ENCODE peak calls at places on chromosomes 3 and 15, in five cellular contexts. One of them, this sample, is unnamed.
A peak's percentile ranks its signal among the peaks of the same experiment; 100 is the strongest.

GRCh38 chr3:161163297-161163696 is 57.8 kb upstream of the NMD3 start:
- DNase-seq in neuronal stem cell: no peak
- DNase-seq in trophoblast cell: peak; percentile 62
- DNase-seq in H9: no peak
- DNase-seq in H1: no peak
- DNase-seq in this sample: peak; percentile 94

GRCh38 chr3:31300802-31301443 is 231.8 kb upstream of the STT3B start:
- DNase-seq in neuronal stem cell: no peak
- DNase-seq in trophoblast cell: no peak
- DNase-seq in H9: no peak
- DNase-seq in H1: no peak
- DNase-seq in this sample: no peak

GRCh38 chr3:119293761-119294401 is at the start of gene ARHGAP31:
- DNase-seq in neuronal stem cell: peak; percentile 39
- DNase-seq in trophoblast cell: peak; percentile 95
- DNase-seq in H9: peak; percentile 73
- DNase-seq in H1: no peak
- DNase-seq in this sample: peak; percentile 74

GRCh38 chr3:25354071-25354470 is 74.0 kb upstream of the RARB start:
- DNase-seq in neuronal stem cell: no peak
- DNase-seq in trophoblast cell: no peak
- DNase-seq in H9: no peak
- DNase-seq in H1: no peak
- DNase-seq in this sample: peak; percentile 40

GRCh38 chr3:192875971-192876565 is 41.6 kb downstream of the MB21D2 start:
- DNase-seq in neuronal stem cell: no peak
- DNase-seq in trophoblast cell: no peak
- DNase-seq in H9: no peak
- DNase-seq in H1: no peak
- DNase-seq in this sample: peak; percentile 64

GRCh38 chr15:77060560-77060959 is 10.3 kb downstream of the TSPAN3 start:
- DNase-seq in neuronal stem cell: no peak
- DNase-seq in trophoblast cell: no peak
- DNase-seq in H9: no peak
- DNase-seq in H1: no peak
- DNase-seq in this sample: no peak

GRCh38 chr15:98873441-98874218 is 134.0 kb downstream of the PGPEP1L start:
- DNase-seq in neuronal stem cell: no peak
- DNase-seq in trophoblast cell: peak; percentile 91
- DNase-seq in H9: no peak
- DNase-seq in H1: no peak
- DNase-seq in this sample: peak; percentile 84

GRCh38 chr3:174330303-174330702 is 528.8 kb upstream of the NAALADL2 start:
- DNase-seq in neuronal stem cell: no peak
- DNase-seq in trophoblast cell: peak; percentile 50
- DNase-seq in H9: no peak
- DNase-seq in H1: no peak
- DNase-seq in this sample: peak; percentile 30

GRCh38 chr3:9902372-9903237 is at the start of gene IL17RE:
- DNase-seq in neuronal stem cell: no peak
- DNase-seq in trophoblast cell: no peak
- DNase-seq in H9: peak; percentile 58
- DNase-seq in H1: no peak
- DNase-seq in this sample: no peak

GRCh38 chr15:68781766-68782588 is 38.7 kb downstream of the ANP32A start:
- DNase-seq in neuronal stem cell: no peak
- DNase-seq in trophoblast cell: no peak
- DNase-seq in H9: peak; percentile 24
- DNase-seq in H1: no peak
- DNase-seq in this sample: no peak

GRCh38 chr3:152149832-152150231 is 118.9 kb upstream of the MBNL1 start:
- DNase-seq in neuronal stem cell: no peak
- DNase-seq in trophoblast cell: no peak
- DNase-seq in H9: no peak
- DNase-seq in H1: no peak
- DNase-seq in this sample: no peak

GRCh38 chr3:20316238-20316637 is 130.2 kb upstream of the SGO1 start:
- DNase-seq in neuronal stem cell: no peak
- DNase-seq in trophoblast cell: no peak
- DNase-seq in H9: no peak
- DNase-seq in H1: no peak
- DNase-seq in this sample: no peak

GRCh38 chr15:72538931-72539330 is 64.8 kb downstream of the ARIH1 start:
- DNase-seq in neuronal stem cell: no peak
- DNase-seq in trophoblast cell: no peak
- DNase-seq in H9: no peak
- DNase-seq in H1: no peak
- DNase-seq in this sample: no peak

GRCh38 chr3:131716007-131716406 is 213.2 kb upstream of the MRPL3 start:
- DNase-seq in neuronal stem cell: no peak
- DNase-seq in trophoblast cell: no peak
- DNase-seq in H9: no peak
- DNase-seq in H1: no peak
- DNase-seq in this sample: no peak

GRCh38 chr3:184563569-184563925 is 2.0 kb downstream of the EPHB3 start:
- DNase-seq in neuronal stem cell: no peak
- DNase-seq in trophoblast cell: peak; percentile 40
- DNase-seq in H9: no peak
- DNase-seq in H1: no peak
- DNase-seq in this sample: no peak

GRCh38 chr3:188946837-188947236 is 224.9 kb upstream of the TPRG1 start:
- DNase-seq in neuronal stem cell: no peak
- DNase-seq in trophoblast cell: no peak
- DNase-seq in H9: no peak
- DNase-seq in H1: no peak
- DNase-seq in this sample: no peak

GRCh38 chr3:132595036-132595435 is 2.0 kb upstream of the ACKR4 start:
- DNase-seq in neuronal stem cell: peak; percentile 5
- DNase-seq in trophoblast cell: peak; percentile 65
- DNase-seq in H9: peak; percentile 32
- DNase-seq in H1: no peak
- DNase-seq in this sample: peak; percentile 77

GRCh38 chr15:43511012-43511885 is 6.2 kb upstream of the MAP1A start:
- DNase-seq in neuronal stem cell: no peak
- DNase-seq in trophoblast cell: peak; percentile 20
- DNase-seq in H9: peak; percentile 63
- DNase-seq in H1: no peak
- DNase-seq in this sample: peak; percentile 50

GRCh38 chr3:151407928-151408327 is 23.4 kb upstream of the P2RY12 start:
- DNase-seq in neuronal stem cell: no peak
- DNase-seq in trophoblast cell: no peak
- DNase-seq in H9: no peak
- DNase-seq in H1: no peak
- DNase-seq in this sample: no peak

GRCh38 chr3:101574388-101575156 is 592 bp downstream of the PCNP start:
- DNase-seq in neuronal stem cell: peak; percentile 17
- DNase-seq in trophoblast cell: peak; percentile 36
- DNase-seq in H9: peak; percentile 48
- DNase-seq in H1: no peak
- DNase-seq in this sample: peak; percentile 73

GRCh38 chr3:60226907-60227306 is 1024.3 kb downstream of the FHIT start:
- DNase-seq in neuronal stem cell: no peak
- DNase-seq in trophoblast cell: no peak
- DNase-seq in H9: no peak
- DNase-seq in H1: no peak
- DNase-seq in this sample: no peak

GRCh38 chr3:16740531-16740930 is 135.3 kb upstream of the DAZL start:
- DNase-seq in neuronal stem cell: no peak
- DNase-seq in trophoblast cell: peak; percentile 20
- DNase-seq in H9: no peak
- DNase-seq in H1: no peak
- DNase-seq in this sample: no peak

GRCh38 chr3:156605686-156606605 is 51.0 kb upstream of the SSR3 start:
- DNase-seq in neuronal stem cell: peak; percentile 49
- DNase-seq in trophoblast cell: no peak
- DNase-seq in H9: peak; percentile 69
- DNase-seq in H1: peak; percentile 41
- DNase-seq in this sample: peak; percentile 88

GRCh38 chr3:87702600-87702999 is 356.2 kb downstream of the CGGBP1 start:
- DNase-seq in neuronal stem cell: no peak
- DNase-seq in trophoblast cell: peak; percentile 29
- DNase-seq in H9: no peak
- DNase-seq in H1: no peak
- DNase-seq in this sample: no peak

GRCh38 chr15:72599855-72600464 is 54.5 kb upstream of the GOLGA6B start:
- DNase-seq in neuronal stem cell: no peak
- DNase-seq in trophoblast cell: peak; percentile 28
- DNase-seq in H9: no peak
- DNase-seq in H1: no peak
- DNase-seq in this sample: peak; percentile 64

GRCh38 chr15:78004919-78005634 is 72.4 kb downstream of the TBC1D2B start:
- DNase-seq in neuronal stem cell: no peak
- DNase-seq in trophoblast cell: no peak
- DNase-seq in H9: no peak
- DNase-seq in H1: no peak
- DNase-seq in this sample: peak; percentile 92

GRCh38 chr15:31487811-31488436 is 161.3 kb downstream of the KLF13 start:
- DNase-seq in neuronal stem cell: no peak
- DNase-seq in trophoblast cell: no peak
- DNase-seq in H9: peak; percentile 39
- DNase-seq in H1: no peak
- DNase-seq in this sample: no peak

GRCh38 chr15:82081904-82082810 is 36.3 kb upstream of the MEX3B start:
- DNase-seq in neuronal stem cell: peak; percentile 36
- DNase-seq in trophoblast cell: no peak
- DNase-seq in H9: peak; percentile 71
- DNase-seq in H1: no peak
- DNase-seq in this sample: peak; percentile 88

GRCh38 chr3:65833761-65834505 is 204.8 kb downstream of the MAGI1 start:
- DNase-seq in neuronal stem cell: no peak
- DNase-seq in trophoblast cell: no peak
- DNase-seq in H9: no peak
- DNase-seq in H1: no peak
- DNase-seq in this sample: peak; percentile 60

GRCh38 chr15:73647259-73648026 is 14.3 kb upstream of the NPTN start:
- DNase-seq in neuronal stem cell: no peak
- DNase-seq in trophoblast cell: peak; percentile 89
- DNase-seq in H9: no peak
- DNase-seq in H1: no peak
- DNase-seq in this sample: no peak

GRCh38 chr15:57895291-57895690 is 170.2 kb downstream of the ALDH1A2 start:
- DNase-seq in neuronal stem cell: no peak
- DNase-seq in trophoblast cell: peak; percentile 8
- DNase-seq in H9: no peak
- DNase-seq in H1: no peak
- DNase-seq in this sample: no peak

GRCh38 chr3:123332124-123332641 is 116.7 kb downstream of the ADCY5 start:
- DNase-seq in neuronal stem cell: no peak
- DNase-seq in trophoblast cell: no peak
- DNase-seq in H9: no peak
- DNase-seq in H1: no peak
- DNase-seq in this sample: no peak

GRCh38 chr15:58472821-58473581 is 41.2 kb downstream of the LIPC start:
- DNase-seq in neuronal stem cell: no peak
- DNase-seq in trophoblast cell: no peak
- DNase-seq in H9: no peak
- DNase-seq in H1: no peak
- DNase-seq in this sample: peak; percentile 44

GRCh38 chr3:182837855-182838454 is 44.7 kb downstream of the ATP11B start:
- DNase-seq in neuronal stem cell: no peak
- DNase-seq in trophoblast cell: no peak
- DNase-seq in H9: no peak
- DNase-seq in H1: no peak
- DNase-seq in this sample: peak; percentile 46

GRCh38 chr15:51926808-51927207 is 44.8 kb downstream of the LEO1 start:
- DNase-seq in neuronal stem cell: no peak
- DNase-seq in trophoblast cell: no peak
- DNase-seq in H9: no peak
- DNase-seq in H1: no peak
- DNase-seq in this sample: no peak

GRCh38 chr15:51924146-51925068 is 47.2 kb downstream of the LEO1 start:
- DNase-seq in neuronal stem cell: peak; percentile 37
- DNase-seq in trophoblast cell: no peak
- DNase-seq in H9: peak; percentile 57
- DNase-seq in H1: no peak
- DNase-seq in this sample: no peak
- H2AFZ ChIP-seq in neuronal stem cell: peak overlapping the region; percentile 30
- H2AFZ ChIP-seq in trophoblast cell: no peak overlapping the region
- H2AFZ ChIP-seq in H9: no peak overlapping the region
- H2AFZ ChIP-seq in H1: no peak overlapping the region
- H2AFZ ChIP-seq in this sample: no peak overlapping the region

GRCh38 chr3:139111392-139112229 is 66.9 kb upstream of the PRR23C start:
- DNase-seq in neuronal stem cell: peak; percentile 51
- DNase-seq in trophoblast cell: peak; percentile 12
- DNase-seq in H9: peak; percentile 73
- DNase-seq in H1: peak; percentile 10
- DNase-seq in this sample: peak; percentile 54

GRCh38 chr3:139107424-139108252 is 62.9 kb upstream of the PRR23C start:
- DNase-seq in neuronal stem cell: no peak
- DNase-seq in trophoblast cell: no peak
- DNase-seq in H9: peak; percentile 17
- DNase-seq in H1: no peak
- DNase-seq in this sample: no peak

GRCh38 chr3:139110072-139110830 is 65.6 kb upstream of the PRR23C start:
- DNase-seq in neuronal stem cell: no peak
- DNase-seq in trophoblast cell: no peak
- DNase-seq in H9: peak; percentile 10
- DNase-seq in H1: no peak
- DNase-seq in this sample: no peak

GRCh38 chr3:139108253-139108969 is 63.7 kb upstream of the PRR23C start:
- DNase-seq in neuronal stem cell: no peak
- DNase-seq in trophoblast cell: no peak
- DNase-seq in H9: peak; percentile 12
- DNase-seq in H1: no peak
- DNase-seq in this sample: no peak

GRCh38 chr3:139109271-139109670 is 64.6 kb upstream of the PRR23C start:
- DNase-seq in neuronal stem cell: no peak
- DNase-seq in trophoblast cell: no peak
- DNase-seq in H9: peak; percentile 7
- DNase-seq in H1: no peak
- DNase-seq in this sample: no peak
- H3K14ac ChIP-seq in neuronal stem cell: no peak overlapping the region
- H3K14ac ChIP-seq in trophoblast cell: no peak overlapping the region
- H3K14ac ChIP-seq in H9: no peak overlapping the region
- H3K14ac ChIP-seq in H1: no peak overlapping the region
- H3K14ac ChIP-seq in this sample: no peak overlapping the region

GRCh38 chr3:168828536-168828935 is 732.8 kb upstream of the GOLIM4 start:
- DNase-seq in neuronal stem cell: no peak
- DNase-seq in trophoblast cell: no peak
- DNase-seq in H9: no peak
- DNase-seq in H1: no peak
- DNase-seq in this sample: no peak

GRCh38 chr3:168828943-168829342 is 733.2 kb upstream of the GOLIM4 start:
- DNase-seq in neuronal stem cell: peak; percentile 14
- DNase-seq in trophoblast cell: no peak
- DNase-seq in H9: peak; percentile 35
- DNase-seq in H1: no peak
- DNase-seq in this sample: no peak

GRCh38 chr3:168824107-168824506 is 728.4 kb upstream of the GOLIM4 start:
- DNase-seq in neuronal stem cell: no peak
- DNase-seq in trophoblast cell: no peak
- DNase-seq in H9: no peak
- DNase-seq in H1: no peak
- DNase-seq in this sample: no peak

GRCh38 chr3:168828014-168828413 is 732.3 kb upstream of the GOLIM4 start:
- DNase-seq in neuronal stem cell: no peak
- DNase-seq in trophoblast cell: no peak
- DNase-seq in H9: no peak
- DNase-seq in H1: no peak
- DNase-seq in this sample: no peak
- H2BK12ac ChIP-seq in neuronal stem cell: no peak overlapping the region
- H2BK12ac ChIP-seq in trophoblast cell: no peak overlapping the region
- H2BK12ac ChIP-seq in H9: no peak overlapping the region
- H2BK12ac ChIP-seq in H1: no peak overlapping the region
- H2BK12ac ChIP-seq in this sample: no peak overlapping the region

GRCh38 chr15:61748529-61748928 is 311.7 kb downstream of the VPS13C start:
- DNase-seq in neuronal stem cell: no peak
- DNase-seq in trophoblast cell: no peak
- DNase-seq in H9: no peak
- DNase-seq in H1: no peak
- DNase-seq in this sample: no peak
- H2AFZ ChIP-seq in neuronal stem cell: no peak overlapping the region
- H2AFZ ChIP-seq in trophoblast cell: no peak overlapping the region
- H2AFZ ChIP-seq in H9: no peak overlapping the region
- H2AFZ ChIP-seq in H1: no peak overlapping the region
- H2AFZ ChIP-seq in this sample: no peak overlapping the region

This sample was measured in mesenchymal stem cell.